ENCODE peak calls at places on chromosomes 16 and 17, in seven cellular contexts. U is IMR-90, P is HepG2, B is A549, O is WTC11, D is GM12878, Y is K562. V is an unnamed sample.

GRCh38 chr16:72036098-72036497 is 18.2 kb upstream of the HP start:
- DNase-seq in U (no peak), P (no peak), B (no peak), O (no peak), D (no peak), Y (no peak), V (no peak)

GRCh38 chr16:49336581-49336980 is 37.0 kb upstream of the C16orf78 start:
- DNase-seq in U (no peak), P (no peak), B (no peak), O (no peak), D (no peak), Y (no peak), V (no peak)

GRCh38 chr17:59074494-59074893 is 32.2 kb downstream of the TRIM37 start:
- DNase-seq in U (peak), P (no peak), B (peak), O (no peak), D (no peak), Y (no peak), V (no peak)

GRCh38 chr16:78199325-78200022 is 100.0 kb downstream of the WWOX start:
- DNase-seq in U (no peak), P (peak), B (no peak), O (no peak), D (no peak), Y (no peak), V (no peak)

GRCh38 chr16:50213939-50214519 is 52.3 kb upstream of the ADCY7 start:
- DNase-seq in U (peak), P (peak), B (peak), O (no peak), D (no peak), Y (peak), V (peak)

GRCh38 chr17:46026045-46026814 is 27.2 kb downstream of the STH start:
- DNase-seq in U (no peak), P (no peak), B (no peak), O (no peak), D (no peak), Y (no peak), V (no peak)

GRCh38 chr17:77280304-77280910 is 139.6 kb downstream of the SEC14L1 start:
- DNase-seq in U (peak), P (no peak), B (no peak), O (peak), D (no peak), Y (no peak), V (peak)

GRCh38 chr16:55100100-55100499 is 169.4 kb downstream of the IRX5 start:
- DNase-seq in U (no peak), P (no peak), B (no peak), O (no peak), D (no peak), Y (no peak), V (no peak)

GRCh38 chr17:29572691-29573557 is 4.4 kb downstream of the TP53I13 start:
- DNase-seq in U (peak), P (no peak), B (no peak), O (peak), D (no peak), Y (peak), V (peak)

GRCh38 chr17:48989100-48989499 is 8.1 kb upstream of the IGF2BP1 start:
- DNase-seq in U (no peak), P (no peak), B (no peak), O (no peak), D (no peak), Y (no peak), V (no peak)

GRCh38 chr16:21224800-21225199 is 8.7 kb upstream of the ANKS4B start:
- DNase-seq in U (no peak), P (no peak), B (no peak), O (no peak), D (no peak), Y (no peak), V (no peak)

GRCh38 chr17:19281161-19281560 is 44.0 kb downstream of the EPN2 start:
- DNase-seq in U (no peak), P (no peak), B (no peak), O (no peak), D (no peak), Y (no peak), V (no peak)

GRCh38 chr17:64580384-64581307 is 73.9 kb downstream of the CEP95 start:
- DNase-seq in U (no peak), P (no peak), B (no peak), O (no peak), D (no peak), Y (no peak), V (no peak)

GRCh38 chr17:77307479-77308198 is 166.9 kb downstream of the SEC14L1 start:
- DNase-seq in U (no peak), P (no peak), B (no peak), O (no peak), D (no peak), Y (no peak), V (peak)

GRCh38 chr16:57568173-57568678 is 25.8 kb downstream of the ADGRG5 start:
- DNase-seq in U (no peak), P (no peak), B (no peak), O (no peak), D (no peak), Y (no peak), V (no peak)

GRCh38 chr17:10394201-10394887 is 21.5 kb upstream of the MYH13 start:
- DNase-seq in U (no peak), P (no peak), B (no peak), O (no peak), D (no peak), Y (no peak), V (no peak)

GRCh38 chr17:42296012-42296411 is 7.7 kb downstream of the STAT5A start:
- DNase-seq in U (no peak), P (no peak), B (no peak), O (no peak), D (no peak), Y (no peak), V (no peak)

GRCh38 chr17:49388290-49388640 is 26.2 kb upstream of the ZNF652 start:
- DNase-seq in U (no peak), P (no peak), B (no peak), O (no peak), D (no peak), Y (no peak), V (no peak)

GRCh38 chr16:65489531-65490023 is 367.7 kb upstream of the CDH11 start:
- DNase-seq in U (no peak), P (no peak), B (no peak), O (no peak), D (no peak), Y (no peak), V (peak)

GRCh38 chr16:29973384-29974246 is at the start of gene TAOK2:
- DNase-seq in U (peak), P (peak), B (peak), O (peak), D (peak), Y (peak), V (peak)

GRCh38 chr17:29836643-29837042 is 93.4 kb downstream of the SSH2 start:
- DNase-seq in U (peak), P (no peak), B (no peak), O (no peak), D (no peak), Y (no peak), V (no peak)

GRCh38 chr16:87293990-87294389 is 23.2 kb downstream of the C16orf95 start:
- DNase-seq in U (no peak), P (no peak), B (no peak), O (no peak), D (no peak), Y (no peak), V (no peak)

GRCh38 chr16:46573008-46573833 is 48.0 kb downstream of the SHCBP1 start:
- DNase-seq in U (peak), P (peak), B (peak), O (no peak), D (no peak), Y (peak), V (no peak)

GRCh38 chr16:78122774-78123315 is 23.4 kb downstream of the WWOX start:
- DNase-seq in U (peak), P (peak), B (peak), O (no peak), D (no peak), Y (peak), V (peak)

GRCh38 chr16:28609631-28610594 is at the start of gene SULT1A1:
- DNase-seq in U (no peak), P (peak), B (no peak), O (peak), D (no peak), Y (peak), V (peak)

GRCh38 chr17:75945202-75945601 is 4.4 kb upstream of the FBF1 start:
- DNase-seq in U (no peak), P (no peak), B (no peak), O (no peak), D (no peak), Y (no peak), V (no peak)

GRCh38 chr16:87131061-87131995 is 185.9 kb downstream of the C16orf95 start:
- DNase-seq in U (no peak), P (no peak), B (no peak), O (no peak), D (no peak), Y (no peak), V (no peak)

GRCh38 chr16:85124636-85125346 is 12.5 kb upstream of the CIBAR2 start:
- DNase-seq in U (no peak), P (no peak), B (no peak), O (no peak), D (no peak), Y (no peak), V (no peak)

GRCh38 chr16:51184702-51185433 is 33.8 kb upstream of the SALL1 start:
- DNase-seq in U (no peak), P (no peak), B (no peak), O (no peak), D (no peak), Y (no peak), V (no peak)

GRCh38 chr17:75980188-75981018 is 1.4 kb downstream of the TEN1 start:
- DNase-seq in U (no peak), P (no peak), B (no peak), O (no peak), D (no peak), Y (no peak), V (no peak)

GRCh38 chr17:62692721-62693431 is 65.4 kb downstream of the MRC2 start:
- DNase-seq in U (no peak), P (peak), B (peak), O (peak), D (no peak), Y (peak), V (peak)

GRCh38 chr17:51813166-51813783 is 345.2 kb downstream of the CA10 start:
- DNase-seq in U (no peak), P (no peak), B (no peak), O (no peak), D (no peak), Y (no peak), V (no peak)

GRCh38 chr17:74775409-74776043 is 619 bp downstream of the NAT9 start:
- DNase-seq in U (no peak), P (no peak), B (no peak), O (no peak), D (no peak), Y (no peak), V (no peak)

DNA sequence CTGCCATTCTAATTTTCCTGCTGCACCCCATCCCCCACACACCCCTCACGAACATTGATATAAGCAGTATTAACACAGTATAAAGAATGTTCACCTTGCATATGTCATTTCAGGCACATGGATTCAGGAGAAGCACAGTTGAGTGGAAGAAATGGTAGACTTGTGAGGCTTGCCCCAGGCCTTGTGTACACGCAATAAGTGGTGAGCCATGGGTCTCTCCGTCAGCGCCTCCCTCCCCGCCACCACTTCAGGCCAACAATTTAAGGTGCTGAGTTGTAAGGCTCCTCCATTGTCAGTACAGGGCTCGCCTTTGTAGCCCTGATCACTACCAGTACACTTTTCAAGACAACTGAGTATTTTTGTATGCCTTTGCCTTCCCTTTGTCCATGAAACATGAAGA is 12.2 kb upstream of the CLEC18C start:
- DNase-seq in U (no peak), P (no peak), B (no peak), O (no peak), D (no peak), Y (peak), V (no peak)
- TF ChIP-seq USF2 in U (no peak), P (no peak), B (no peak), O (no peak), D (no peak), Y (no peak), V (no peak)

DNA sequence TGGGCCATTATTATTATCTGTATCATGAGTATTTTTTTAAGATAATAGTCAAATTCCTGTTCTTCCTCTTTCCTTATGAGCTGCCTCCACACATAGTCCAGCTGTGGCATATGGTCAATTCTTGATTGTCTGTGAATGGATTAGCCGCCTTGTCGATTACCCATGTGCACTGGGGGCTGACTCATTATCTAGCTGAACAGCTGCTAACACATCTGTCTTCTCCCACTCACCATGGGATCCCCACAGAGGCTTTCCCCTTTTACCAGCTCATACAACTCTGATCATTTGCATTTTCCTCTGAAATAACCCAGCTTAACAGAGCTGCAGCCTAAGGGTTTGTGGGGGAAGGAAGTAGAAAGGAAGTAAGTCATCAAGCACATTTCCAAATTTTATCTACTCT is 915.0 kb downstream of the CDH11 start:
- DNase-seq in U (peak), P (no peak), B (no peak), O (no peak), D (no peak), Y (no peak), V (peak)
- TF ChIP-seq USF2 in U (no peak), P (no peak), B (no peak), O (no peak), D (no peak), Y (no peak), V (no peak)

DNA sequence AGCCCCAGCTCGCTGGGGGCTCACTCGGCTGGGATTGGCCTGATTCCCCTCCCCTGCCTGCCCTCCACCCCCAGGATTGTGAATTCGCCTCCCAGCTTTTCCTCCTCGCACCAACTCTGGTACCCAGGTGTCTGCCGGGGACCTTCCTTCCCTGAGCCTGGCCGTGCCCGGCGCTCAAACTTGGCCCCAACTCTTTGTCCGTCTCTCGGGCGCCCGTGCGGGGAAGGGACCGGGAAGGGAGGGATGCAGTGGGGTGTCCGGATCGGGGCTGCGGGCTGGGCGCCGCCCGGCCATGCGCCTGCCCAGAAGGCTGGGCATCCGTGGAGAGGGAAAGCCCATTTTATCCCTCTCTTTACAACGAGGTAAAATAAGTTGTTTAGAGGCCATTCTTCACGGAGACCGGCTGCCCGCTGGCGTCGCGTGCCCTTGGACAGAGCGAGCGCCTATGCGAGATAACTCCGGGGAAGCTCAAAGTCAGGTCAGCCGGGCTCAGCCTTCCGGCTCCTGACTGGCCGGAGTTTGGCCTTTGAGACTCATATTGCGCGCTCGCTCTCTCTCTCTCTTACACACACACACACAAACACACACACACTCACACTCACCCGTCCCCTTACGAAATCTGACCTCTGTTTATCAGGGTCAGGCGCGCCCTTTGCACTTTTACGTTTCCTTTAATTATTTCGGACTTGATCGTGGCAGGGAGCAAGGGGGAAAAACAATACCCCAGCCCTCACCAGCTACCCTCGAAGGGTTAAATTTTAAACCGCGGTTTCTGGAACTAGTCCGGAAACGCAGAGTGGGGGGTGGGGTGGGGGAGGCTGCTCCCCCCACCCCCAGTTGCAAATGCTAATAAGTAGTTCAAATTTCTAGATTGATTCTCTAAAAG is 798 bp upstream of the MAF start:
- DNase-seq in U (no peak), P (peak), B (peak), O (peak), D (no peak), Y (no peak), V (peak)
- TF ChIP-seq USF2 in U (no peak), P (no peak), B (no peak), O (no peak), D (no peak), Y (no peak), V (no peak)

GRCh38 chr17:69870751-69871199 is 204.2 kb upstream of the KCNJ16 start:
- DNase-seq in U (peak), P (no peak), B (no peak), O (no peak), D (no peak), Y (no peak), V (no peak)
- TF ChIP-seq USF2 in U (no peak), P (no peak), B (no peak), O (no peak), D (no peak), Y (no peak), V (no peak)

GRCh38 chr17:81440511-81441244 is 45.4 kb downstream of the BAHCC1 start:
- DNase-seq in U (no peak), P (peak), B (peak), O (peak), D (no peak), Y (peak), V (peak)
- TF ChIP-seq USF2 in U (no peak), P (no peak), B (no peak), O (no peak), D (no peak), Y (no peak), V (no peak)

GRCh38 chr16:89052191-89052787 is 41.4 kb upstream of the ACSF3 start:
- DNase-seq in U (no peak), P (no peak), B (no peak), O (no peak), D (no peak), Y (no peak), V (peak)

GRCh38 chr16:89054261-89054661 is 39.4 kb upstream of the ACSF3 start:
- DNase-seq in U (no peak), P (no peak), B (no peak), O (no peak), D (no peak), Y (no peak), V (no peak)

GRCh38 chr16:89053725-89054029 is 40.0 kb upstream of the ACSF3 start:
- DNase-seq in U (no peak), P (no peak), B (no peak), O (no peak), D (no peak), Y (no peak), V (no peak)

GRCh38 chr16:89051521-89052166 is 42.0 kb upstream of the ACSF3 start:
- DNase-seq in U (no peak), P (no peak), B (no peak), O (no peak), D (no peak), Y (no peak), V (peak)

DNA sequence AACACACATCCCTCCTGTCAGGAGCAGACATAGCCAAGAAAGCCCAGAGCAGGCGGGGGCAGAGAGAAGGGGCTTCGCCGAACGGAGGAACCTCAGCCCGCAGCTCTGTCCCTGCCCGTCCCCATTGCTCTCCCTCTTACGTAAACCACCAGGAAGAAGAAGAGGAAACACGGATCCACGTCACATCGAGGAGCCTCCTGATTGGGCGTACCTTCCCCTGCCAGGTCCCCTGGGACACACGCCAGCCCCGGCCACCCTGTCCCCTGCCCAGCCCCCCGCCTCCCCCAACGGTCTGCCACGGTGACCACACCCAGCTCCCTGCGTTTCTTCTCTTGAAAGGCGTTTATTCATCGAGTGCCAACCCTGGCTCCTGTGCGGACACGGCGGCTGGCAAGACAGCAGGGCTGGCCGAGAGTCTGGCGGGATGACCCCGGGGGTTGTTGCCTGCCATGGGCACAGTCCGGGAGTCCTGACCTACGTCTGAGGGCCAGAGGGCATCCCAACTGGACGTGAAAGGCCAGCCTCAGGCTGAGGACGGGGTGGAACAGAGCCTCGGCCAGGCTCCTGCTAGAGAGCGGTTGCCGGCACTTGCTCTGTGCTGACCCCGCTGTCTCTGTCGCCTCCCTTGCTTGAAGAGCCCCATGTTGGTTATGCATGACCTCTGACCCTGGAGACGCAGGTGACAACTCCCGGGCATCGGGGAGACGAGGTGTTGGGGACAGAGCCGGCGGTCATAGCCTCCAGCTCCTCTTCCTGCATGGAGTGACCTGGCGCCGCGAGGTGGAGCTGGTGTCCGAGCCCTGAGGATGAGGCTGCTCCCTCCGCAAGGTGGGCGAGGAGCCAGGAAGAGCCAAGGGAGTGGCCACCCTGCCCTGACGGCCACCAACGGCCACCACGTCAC is 40.6 kb upstream of the ACSF3 start:
- DNase-seq in U (peak), P (peak), B (peak), O (no peak), D (no peak), Y (peak), V (peak)
- TF ChIP-seq USF2 in U (no peak), P (no peak), B (no peak), O (no peak), D (no peak), Y (no peak), V (no peak)

GRCh38 chr16:23807028-23807427 is 28.8 kb upstream of the PRKCB start:
- DNase-seq in U (no peak), P (no peak), B (no peak), O (no peak), D (no peak), Y (no peak), V (no peak)
- TF ChIP-seq USF2 in U (no peak), P (no peak), B (no peak), O (no peak), D (no peak), Y (no peak), V (no peak)

V was measured in SK-N-SH.